ENCODE peak calls at places on chromosomes 1 and 21, in four cellular contexts. I, F, A and Z are unnamed samples.

GRCh38 chr21:21818898-21819297 is 820.7 kb downstream of the NCAM2 start:
- DNase-seq in I (no peak), F (no peak), A (no peak), Z (no peak)

GRCh38 chr1:64874664-64875063 is 91.7 kb downstream of the JAK1 start:
- DNase-seq in I (no peak), F (no peak), A (no peak), Z (no peak)

GRCh38 chr1:186057086-186057485 is 318.0 kb downstream of the TPR start:
- DNase-seq in I (no peak), F (no peak), A (no peak), Z (no peak)

GRCh38 chr1:9561429-9561828 is 22.2 kb downstream of the SLC25A33 start:
- DNase-seq in I (peak), F (no peak), A (no peak), Z (no peak)

GRCh38 chr1:66262233-66262632 is 271.7 kb upstream of the SGIP1 start:
- DNase-seq in I (no peak), F (no peak), A (no peak), Z (peak)

GRCh38 chr1:241411056-241411775 is 54.2 kb upstream of the RGS7 start:
- DNase-seq in I (no peak), F (no peak), A (no peak), Z (no peak)

GRCh38 chr1:162192323-162192678 is 122.8 kb downstream of the NOS1AP start:
- DNase-seq in I (no peak), F (no peak), A (no peak), Z (no peak)

GRCh38 chr1:62336638-62337534 is 17.7 kb upstream of the KANK4 start:
- DNase-seq in I (no peak), F (no peak), A (no peak), Z (no peak)

GRCh38 chr21:14076143-14076806 is 134.5 kb downstream of the LIPI start:
- DNase-seq in I (no peak), F (no peak), A (no peak), Z (no peak)

GRCh38 chr1:26412180-26412840 is 1.7 kb downstream of the LIN28A start:
- DNase-seq in I (peak), F (no peak), A (no peak), Z (no peak)

GRCh38 chr1:26411624-26412074 is 1.0 kb downstream of the LIN28A start:
- DNase-seq in I (no peak), F (no peak), A (no peak), Z (no peak)

GRCh38 chr1:26408604-26409003 is 2.0 kb upstream of the LIN28A start:
- DNase-seq in I (peak), F (no peak), A (peak), Z (no peak)

GRCh38 chr1:26410706-26411623 is at the start of gene LIN28A:
- DNase-seq in I (no peak), F (no peak), A (no peak), Z (no peak)

DNA sequence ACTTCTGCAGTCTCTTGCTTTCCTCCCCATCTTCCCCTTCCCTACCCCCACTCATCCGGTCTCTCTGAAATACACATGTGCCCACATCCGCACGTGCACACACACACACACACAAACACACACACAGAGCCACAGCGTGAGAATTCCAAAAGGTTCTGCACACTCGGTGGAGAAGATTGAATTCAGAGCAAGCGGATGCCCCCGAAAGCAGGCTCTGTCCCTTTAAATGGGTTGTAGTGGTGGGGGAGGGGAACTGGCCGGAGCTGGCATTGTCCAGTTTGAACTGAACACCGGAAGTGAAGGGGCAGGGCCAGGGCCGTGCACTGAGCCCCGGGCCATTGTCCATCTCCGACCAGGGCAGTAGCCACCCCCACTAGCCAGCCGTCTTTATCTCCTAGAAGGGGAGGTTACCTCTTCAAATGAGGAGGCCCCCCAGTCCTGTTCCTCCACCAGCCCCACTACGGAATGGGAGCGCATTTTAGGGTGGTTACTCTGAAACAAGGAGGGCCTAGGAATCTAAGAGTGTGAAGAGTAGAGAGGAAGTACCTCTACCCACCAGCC is 1.3 kb upstream of the LIN28A start:
- DNase-seq in I (peak), F (no peak), A (no peak), Z (no peak)
- TF ChIP-seq TCF7L2 in I (no peak), F (no peak), A (no peak), Z (no peak)

GRCh38 chr21:16455978-16456377 is 726.2 kb downstream of the USP25 start:
- DNase-seq in I (no peak), F (no peak), A (no peak), Z (no peak)
- TF ChIP-seq TCF7L2 in I (no peak), F (no peak), A (no peak), Z (no peak)

GRCh38 chr1:145773423-145773822 is 50.5 kb downstream of the RNF115 start:
- DNase-seq in I (no peak), F (no peak), A (no peak), Z (no peak)

GRCh38 chr1:145778146-145778540 is 45.8 kb downstream of the RNF115 start:
- DNase-seq in I (no peak), F (no peak), A (no peak), Z (no peak)

GRCh38 chr1:145782166-145783099 is 41.5 kb downstream of the RNF115 start:
- DNase-seq in I (no peak), F (peak), A (peak), Z (peak)

DNA sequence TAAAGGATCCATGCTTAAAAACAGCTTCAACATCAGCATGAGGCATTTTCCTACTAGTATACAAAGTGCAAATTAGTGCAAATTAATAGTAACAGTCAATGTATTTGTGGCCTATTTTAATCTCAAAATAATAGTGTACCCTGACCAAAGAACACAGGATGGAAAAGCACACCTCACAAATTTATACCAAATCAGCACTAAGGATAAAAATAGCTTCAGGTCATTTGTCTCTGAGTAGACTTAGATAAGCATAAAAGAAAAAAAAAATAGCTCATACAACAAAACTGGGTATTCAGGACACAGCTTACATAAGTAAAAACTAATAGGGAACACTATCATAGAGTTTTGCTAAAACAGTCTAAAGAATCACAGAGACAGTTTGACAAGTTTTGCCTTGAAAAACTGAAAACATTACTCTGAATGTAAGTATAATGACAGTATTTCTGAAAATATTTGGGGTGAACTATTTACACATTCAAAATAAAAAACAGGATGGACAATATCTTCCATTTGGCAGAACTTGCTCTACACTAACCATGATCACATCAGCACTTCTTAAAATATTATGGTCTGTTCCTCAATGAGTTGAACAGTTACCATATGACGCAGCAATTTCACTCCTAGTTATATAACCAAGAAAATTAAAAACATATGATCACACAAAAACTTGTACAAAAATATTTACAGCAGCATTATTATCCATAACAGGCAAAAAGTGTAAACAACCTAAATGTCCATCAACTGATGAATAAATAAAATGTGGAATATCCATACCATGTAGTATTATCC is 46.3 kb downstream of the RNF115 start:
- DNase-seq in I (no peak), F (no peak), A (no peak), Z (no peak)
- TF ChIP-seq TCF7L2 in I (no peak), F (no peak), A (no peak), Z (no peak)

GRCh38 chr1:227568593-227568992 is 5.2 kb downstream of the ZNF678 start:
- DNase-seq in I (no peak), F (no peak), A (no peak), Z (no peak)
- TF ChIP-seq TCF7L2 in I (no peak), F (no peak), A (no peak), Z (no peak)

DNA sequence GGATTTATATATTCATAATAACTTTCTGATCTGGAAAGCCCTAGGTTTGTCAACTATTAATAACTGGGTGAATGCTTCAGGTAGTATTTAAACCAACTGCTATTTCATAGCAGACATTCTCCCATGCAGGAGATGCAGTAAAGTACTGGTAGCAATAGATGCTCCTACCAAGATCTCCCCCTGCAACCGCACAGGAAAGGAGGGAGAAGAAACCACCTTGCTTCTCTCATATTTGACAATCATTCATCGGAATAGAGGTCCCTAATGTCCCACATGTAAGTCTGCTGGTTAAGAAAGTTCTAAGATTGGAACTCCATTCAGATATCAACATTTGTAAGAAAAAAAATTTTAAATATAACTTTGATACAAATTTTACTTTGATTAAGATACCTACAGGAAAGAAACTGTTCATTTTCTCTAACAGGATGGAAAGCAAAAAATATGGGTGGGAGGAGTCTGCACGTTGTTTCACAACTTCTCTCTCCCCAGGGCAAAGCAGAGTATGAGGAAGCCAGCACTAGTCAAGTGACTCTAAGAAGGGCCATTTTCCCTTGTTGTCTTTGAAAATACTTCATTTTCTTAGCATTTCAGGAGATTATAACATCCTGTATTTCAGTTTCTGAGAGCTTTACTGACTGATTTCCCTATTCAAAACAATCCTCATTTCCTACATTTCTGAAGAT is at the start of gene PYHIN1:
- DNase-seq in I (no peak), F (no peak), A (no peak), Z (no peak)
- TF ChIP-seq TCF7L2 in I (no peak), F (no peak), A (no peak), Z (no peak)

GRCh38 chr1:3469849-3470649 is 15.6 kb downstream of the ARHGEF16 start:
- DNase-seq in I (no peak), F (no peak), A (no peak), Z (no peak)
- TF ChIP-seq TCF7L2 in I (no peak), F (no peak), A (no peak), Z (no peak)